ENCODE peak calls at places on chromosomes 4 and X, in seven cellular contexts. F, W, D, J, Y, B and S are unnamed samples.

GRCh38 chr4:17326756-17327155 is 185.1 kb downstream of the QDPR start:
- DNase-seq in Y (no peak), F (no peak), D (no peak), B (no peak), W (no peak), J (no peak), S (no peak)

GRCh38 chr4:99207069-99207743 is 11.8 kb downstream of the ADH6 start:
- DNase-seq in Y (no peak), J (no peak), B (no peak), D (no peak), W (no peak), F (no peak), S (no peak)

GRCh38 chr4:60884545-60884944 is 315.6 kb upstream of the ADGRL3 start:
- DNase-seq in F (peak; percentile 13), D (no peak), J (no peak), B (no peak), W (no peak), Y (no peak), S (no peak)

GRCh38 chr4:186304816-186305520 is 39.0 kb downstream of the F11 start:
- DNase-seq in F (peak; percentile 36), D (no peak), B (no peak), Y (no peak), W (no peak), J (no peak), S (no peak)

GRCh38 chrX:70907900-70908299 is 611 bp downstream of the TEX11 start:
- DNase-seq in W (no peak), D (no peak), J (no peak), Y (no peak), B (no peak), F (no peak), S (no peak)

GRCh38 chr4:186037692-186038658 is 31.0 kb upstream of the TLR3 start:
- DNase-seq in J (peak; percentile 85), B (peak; percentile 63), Y (no peak), W (no peak), D (no peak), F (peak; percentile 93), S (no peak)

GRCh38 chr4:3318561-3319021 is 25.8 kb downstream of the RGS12 start:
- DNase-seq in Y (no peak), W (peak; percentile 61), J (no peak), D (no peak), F (no peak), B (no peak), S (no peak)

GRCh38 chr4:125547842-125548241 is 233.1 kb downstream of the FAT4 start:
- DNase-seq in W (no peak), J (peak; percentile 46), F (peak; percentile 13), B (no peak), Y (no peak), D (no peak), S (no peak)

GRCh38 chrX:17535229-17535628 is 160.2 kb downstream of the NHS start:
- DNase-seq in W (no peak), Y (no peak), B (peak; percentile 49), D (no peak), F (peak; percentile 56), J (peak; percentile 33), S (no peak)

GRCh38 chrX:15751160-15751819 is 13.2 kb downstream of the CA5B start:
- DNase-seq in F (no peak), Y (no peak), B (no peak), D (no peak), W (no peak), J (peak; percentile 76), S (no peak)

GRCh38 chr4:130074096-130074495 is 978.1 kb downstream of the C4orf33 start:
- DNase-seq in Y (peak; percentile 49), B (no peak), J (no peak), D (no peak), F (no peak), W (no peak), S (no peak)

GRCh38 chr4:5908836-5909235 is 15.9 kb upstream of the CRMP1 start:
- DNase-seq in F (no peak), W (no peak), J (no peak), B (no peak), D (no peak), Y (no peak), S (no peak)

GRCh38 chrX:38982843-38983242 is 181.6 kb downstream of the MID1IP1 start:
- DNase-seq in Y (no peak), B (no peak), D (no peak), J (no peak), W (no peak), F (no peak), S (no peak)

DNA sequence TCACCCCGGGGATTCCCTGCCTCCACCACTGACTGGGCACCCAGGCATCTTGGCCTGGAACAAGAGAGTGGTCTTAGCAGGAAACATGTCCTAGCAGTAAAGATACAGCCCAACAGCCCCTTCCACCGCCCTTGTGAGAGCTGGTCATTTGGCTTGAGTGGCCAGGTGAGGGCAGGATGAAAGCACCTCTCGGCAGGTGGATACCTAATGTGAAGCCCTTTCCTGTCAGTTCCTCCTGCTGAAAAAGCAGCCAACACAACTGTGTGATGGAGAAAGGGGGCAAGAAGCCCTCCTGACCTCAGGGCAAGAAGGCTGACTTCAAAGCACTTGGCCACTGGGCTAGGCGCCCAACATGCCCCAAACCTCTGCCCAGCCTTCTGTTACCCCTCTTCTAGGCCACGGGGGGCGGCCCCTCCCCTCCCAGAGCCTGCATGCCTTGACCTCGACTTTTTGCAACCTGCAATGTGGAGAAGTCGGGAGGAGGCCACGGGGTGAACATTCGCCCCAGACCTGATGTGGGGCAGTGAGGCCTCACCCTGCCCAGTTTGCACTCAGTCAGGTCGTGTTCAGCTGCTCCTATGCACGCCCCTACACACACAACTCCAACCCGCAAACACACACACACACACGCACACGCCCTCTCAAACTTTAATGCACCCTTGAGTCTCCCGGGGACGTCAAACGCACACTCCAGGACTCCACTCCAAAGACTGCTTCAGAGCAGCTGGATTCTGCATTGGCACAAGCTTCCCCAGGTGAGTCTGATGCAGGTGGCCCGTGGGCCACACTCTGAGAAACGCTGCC is 1.1 kb downstream of the LGI2 start:
- DNase-seq in W (no peak), Y (no peak), D (no peak), J (no peak), F (no peak), B (peak; percentile 11), S (no peak)
- H3K4me3 ChIP-seq in W (peak overlapping the region; percentile 79), Y (peak overlapping the region; percentile 49), D (peak overlapping the region; percentile 76), J (no peak overlapping the region), F (no peak overlapping the region), B (peak overlapping the region; percentile 58), S (peak overlapping the region; percentile 61)

DNA sequence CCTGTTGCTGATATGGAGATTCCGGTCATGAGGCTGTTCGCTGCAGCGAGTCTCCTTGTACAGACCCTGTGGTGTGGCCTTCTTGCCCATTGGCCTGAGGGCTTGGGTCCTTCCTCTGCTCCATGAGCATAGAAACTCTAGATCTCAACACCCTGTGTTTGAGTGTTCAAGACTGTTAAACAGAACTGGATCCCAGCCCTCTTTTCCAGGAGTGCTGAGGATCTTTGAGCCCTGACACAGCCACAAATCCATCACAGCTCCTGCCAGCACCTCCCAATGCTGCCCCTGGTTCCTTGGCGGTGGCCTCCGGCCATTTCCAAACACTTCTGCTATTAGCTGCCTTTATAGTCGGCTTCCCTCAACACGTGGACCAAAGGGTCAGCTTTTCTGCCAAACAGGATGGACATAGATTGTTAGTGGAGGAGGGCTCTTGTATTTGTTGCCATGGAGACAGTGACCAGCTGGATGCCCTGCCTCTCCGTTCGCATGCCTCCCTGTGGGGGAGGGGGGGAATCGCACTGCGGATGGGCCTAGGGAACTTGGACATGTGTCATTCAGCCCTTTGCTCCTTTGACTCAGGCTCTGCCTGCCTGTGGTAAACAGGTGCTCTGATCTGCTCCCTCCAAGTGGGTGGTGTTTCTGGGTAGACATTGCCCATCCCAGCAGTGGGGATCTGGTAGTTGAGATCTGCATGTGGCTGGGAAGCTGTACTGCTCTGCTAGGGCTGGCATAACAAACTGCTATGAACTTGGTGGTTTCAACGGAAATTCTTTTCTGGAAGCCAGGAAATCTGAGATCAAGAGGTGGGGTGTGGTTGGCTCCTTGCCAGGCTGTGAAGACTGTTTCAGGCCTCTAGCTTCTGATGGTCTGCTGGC is 6.9 kb upstream of the WDR1 start:
- DNase-seq in F (peak; percentile 33), B (peak; percentile 48), W (no peak), J (peak; percentile 49), D (no peak), Y (no peak), S (no peak)
- H3K4me3 ChIP-seq in F (no peak overlapping the region), B (no peak overlapping the region), W (no peak overlapping the region), J (no peak overlapping the region), D (no peak overlapping the region), Y (no peak overlapping the region), S (no peak overlapping the region)

DNA sequence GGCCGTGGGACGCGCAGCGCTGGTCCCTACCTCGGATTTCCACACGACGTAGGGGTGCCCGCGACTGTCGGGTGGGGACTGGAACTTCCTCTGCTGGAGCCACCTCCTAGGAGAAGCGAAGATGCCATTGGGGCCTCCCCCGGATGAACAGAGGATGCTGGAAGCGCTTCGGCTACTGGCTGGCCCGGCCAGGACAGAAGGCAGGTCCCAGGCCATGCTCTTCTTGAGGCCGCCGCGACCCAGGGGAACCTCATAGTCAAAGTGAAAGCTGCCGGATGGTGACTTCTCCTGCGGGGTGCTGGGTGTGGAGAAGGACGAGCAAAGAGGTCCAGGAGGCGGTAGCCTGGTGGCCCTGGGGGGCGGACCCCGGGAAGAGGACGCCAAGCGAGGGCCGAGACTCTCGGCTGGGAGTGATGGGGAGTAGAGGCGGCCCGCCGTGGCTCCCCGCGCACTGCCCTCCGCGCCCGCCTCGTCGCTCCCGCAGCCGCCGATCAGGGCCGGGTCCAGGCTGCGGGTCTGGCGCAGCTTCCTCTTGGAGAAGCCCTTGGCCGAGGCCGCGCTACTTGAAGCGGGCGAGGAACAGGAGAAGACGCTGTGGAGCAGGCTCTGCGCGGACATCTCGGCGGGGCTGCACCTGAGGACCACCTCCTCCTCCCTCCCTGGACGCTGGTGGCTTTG is 1.4 kb downstream of the ARHGAP6 start:
- DNase-seq in Y (peak; percentile 65), D (peak; percentile 15), B (no peak), J (no peak), F (peak; percentile 24), W (no peak), S (no peak)
- H3K4me3 ChIP-seq in Y (peak overlapping the region; percentile 9), D (peak overlapping the region; percentile 67), B (no peak overlapping the region), J (peak overlapping the region; percentile 56), F (peak overlapping the region; percentile 45), W (peak overlapping the region; percentile 64), S (peak overlapping the region; percentile 59)

GRCh38 chrX:132023896-132024386 is 839 bp downstream of the STK26 start:
- DNase-seq in B (peak; percentile 35), W (no peak), F (peak; percentile 17), J (no peak), Y (no peak), D (peak; percentile 10), S (no peak)

GRCh38 chrX:132022115-132022862 is 813 bp upstream of the STK26 start:
- DNase-seq in D (no peak), J (peak; percentile 10), Y (no peak), F (peak; percentile 18), B (peak; percentile 18), W (no peak), S (no peak)

GRCh38 chrX:132022863-132023116 is 312 bp upstream of the STK26 start:
- DNase-seq in B (peak; percentile 15), D (peak; percentile 11), J (no peak), F (no peak), W (peak; percentile 72), Y (no peak), S (no peak)

GRCh38 chrX:132023117-132023895 is at the start of gene STK26:
- DNase-seq in J (peak; percentile 58), Y (peak; percentile 85), D (peak; percentile 61), F (peak; percentile 67), W (peak; percentile 73), B (peak; percentile 71), S (peak; percentile 58)

DNA sequence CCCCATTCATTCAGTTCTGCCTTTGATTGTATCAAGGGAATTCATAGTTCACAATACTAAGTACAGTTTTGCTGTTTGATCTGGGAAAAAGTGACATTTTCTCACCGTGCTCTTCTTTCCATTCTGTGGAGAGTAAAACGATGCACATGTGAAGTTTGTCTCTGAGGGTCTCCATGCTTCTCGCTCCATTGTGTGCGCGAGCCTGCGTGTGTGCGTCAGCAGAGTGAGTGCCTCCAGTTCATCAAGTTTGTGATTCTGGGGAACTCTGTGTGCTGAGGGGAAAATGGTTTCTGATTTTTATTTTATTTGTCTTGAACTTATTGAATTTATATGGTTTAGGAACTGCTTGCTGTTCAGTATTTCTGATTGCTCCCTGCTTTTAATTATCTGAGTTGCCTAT is 2.0 kb downstream of the STK26 start:
- DNase-seq in J (no peak), D (no peak), F (no peak), W (no peak), B (no peak), Y (no peak), S (no peak)
- H3K4me3 ChIP-seq in J (no peak overlapping the region), D (no peak overlapping the region), F (no peak overlapping the region), W (no peak overlapping the region), B (no peak overlapping the region), Y (no peak overlapping the region), S (no peak overlapping the region)